ENCODE peak calls at places on chromosomes 2 and 18, in nine cellular contexts. T is OCI-LY7; E is effector memory CD4-positive, alpha-beta T cell; R is CD8-positive, alpha-beta memory T cell; I is hepatocyte; C is ascending aorta; S is GM23338; X is aorta; U is Panc1. L is an unnamed sample.

GRCh38 chr2:54613794-54614257 is 109.6 kb upstream of the EML6 start:
- DNase-seq in T (no peak), E (no peak), R (no peak), I (no peak), C (no peak), S (no peak), X (no peak), U (peak; percentile 58), L (no peak)

GRCh38 chr2:233243348-233243747 is 8.1 kb upstream of the ATG16L1 start:
- DNase-seq in T (no peak), E (no peak), R (no peak), I (no peak), C (no peak), S (no peak), X (no peak), U (no peak), L (no peak)

GRCh38 chr2:201795608-201796477 is 10.5 kb upstream of the CDK15 start:
- DNase-seq in T (peak; percentile 19), E (no peak), R (no peak), I (peak; percentile 53), C (no peak), S (peak; percentile 80), X (no peak), U (peak; percentile 33), L (no peak)

GRCh38 chr2:8153258-8153718 is 528.6 kb upstream of the ID2 start:
- DNase-seq in T (no peak), E (no peak), R (no peak), I (no peak), C (no peak), S (no peak), X (no peak), U (no peak), L (no peak)

GRCh38 chr2:101873543-101873942 is 118.2 kb upstream of the IL1R2 start:
- DNase-seq in T (peak; percentile 29), E (no peak), R (no peak), I (no peak), C (no peak), S (no peak), X (no peak), U (no peak), L (no peak)

GRCh38 chr18:36572135-36572856 is 256.5 kb downstream of the TPGS2 start:
- DNase-seq in T (peak; percentile 21), E (no peak), R (no peak), I (peak; percentile 58), C (peak; percentile 76), S (peak; percentile 72), X (no peak), U (peak; percentile 46), L (peak; percentile 54)

GRCh38 chr18:69636529-69637301 is 236.0 kb downstream of the DOK6 start:
- DNase-seq in T (no peak), E (no peak), R (no peak), I (no peak), C (no peak), S (peak; percentile 66), X (no peak), U (no peak), L (no peak)

GRCh38 chr2:127146820-127147502 is 40.0 kb upstream of the BIN1 start:
- DNase-seq in T (no peak), E (no peak), R (no peak), I (no peak), C (no peak), S (no peak), X (no peak), U (no peak), L (no peak)

GRCh38 chr2:44743473-44743872 is 198.0 kb upstream of the SIX3 start:
- DNase-seq in T (no peak), E (no peak), R (no peak), I (no peak), C (no peak), S (no peak), X (no peak), U (no peak), L (no peak)

GRCh38 chr2:121506187-121506586 is 24.5 kb upstream of the RNU4ATAC start:
- DNase-seq in T (no peak), E (no peak), R (no peak), I (no peak), C (no peak), S (no peak), X (no peak), U (no peak), L (no peak)

GRCh38 chr2:121502246-121502645 is 28.4 kb upstream of the RNU4ATAC start:
- DNase-seq in T (no peak), E (no peak), R (no peak), I (no peak), C (no peak), S (no peak), X (no peak), U (no peak), L (no peak)

GRCh38 chr2:121505005-121505404 is 25.7 kb upstream of the RNU4ATAC start:
- DNase-seq in T (no peak), E (no peak), R (no peak), I (no peak), C (no peak), S (no peak), X (no peak), U (no peak), L (no peak)

GRCh38 chr2:121502781-121503180 is 27.9 kb upstream of the RNU4ATAC start:
- DNase-seq in T (no peak), E (no peak), R (no peak), I (no peak), C (no peak), S (no peak), X (no peak), U (no peak), L (no peak)

DNA sequence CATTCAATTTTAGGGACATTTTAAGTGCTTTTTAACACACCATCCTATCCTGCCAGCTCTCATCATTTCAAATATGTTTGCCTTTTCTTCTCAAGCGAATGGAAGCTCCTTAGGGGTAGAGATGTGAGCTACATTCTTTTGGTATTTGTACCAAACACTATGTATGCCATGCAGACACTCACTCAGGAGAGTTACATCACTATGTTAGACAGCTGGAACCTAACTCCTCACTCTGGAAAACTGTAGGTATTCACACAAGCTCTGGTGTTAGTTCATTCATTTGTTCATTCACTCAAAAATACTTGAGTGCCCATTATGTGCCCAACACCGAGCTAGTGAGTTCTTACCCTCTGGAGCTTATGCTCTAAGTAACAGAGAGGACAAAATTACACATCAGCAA is 26.4 kb upstream of the RNU4ATAC start:
- DNase-seq in T (no peak), E (no peak), R (no peak), I (no peak), C (no peak), S (no peak), X (no peak), U (no peak), L (no peak)
- H3K27ac ChIP-seq in T (no peak overlapping the region), E (no peak overlapping the region), R (no peak overlapping the region), I (no peak overlapping the region), C (no peak overlapping the region), S (no peak overlapping the region), X (no peak overlapping the region), U (no peak overlapping the region), L (no peak overlapping the region)

DNA sequence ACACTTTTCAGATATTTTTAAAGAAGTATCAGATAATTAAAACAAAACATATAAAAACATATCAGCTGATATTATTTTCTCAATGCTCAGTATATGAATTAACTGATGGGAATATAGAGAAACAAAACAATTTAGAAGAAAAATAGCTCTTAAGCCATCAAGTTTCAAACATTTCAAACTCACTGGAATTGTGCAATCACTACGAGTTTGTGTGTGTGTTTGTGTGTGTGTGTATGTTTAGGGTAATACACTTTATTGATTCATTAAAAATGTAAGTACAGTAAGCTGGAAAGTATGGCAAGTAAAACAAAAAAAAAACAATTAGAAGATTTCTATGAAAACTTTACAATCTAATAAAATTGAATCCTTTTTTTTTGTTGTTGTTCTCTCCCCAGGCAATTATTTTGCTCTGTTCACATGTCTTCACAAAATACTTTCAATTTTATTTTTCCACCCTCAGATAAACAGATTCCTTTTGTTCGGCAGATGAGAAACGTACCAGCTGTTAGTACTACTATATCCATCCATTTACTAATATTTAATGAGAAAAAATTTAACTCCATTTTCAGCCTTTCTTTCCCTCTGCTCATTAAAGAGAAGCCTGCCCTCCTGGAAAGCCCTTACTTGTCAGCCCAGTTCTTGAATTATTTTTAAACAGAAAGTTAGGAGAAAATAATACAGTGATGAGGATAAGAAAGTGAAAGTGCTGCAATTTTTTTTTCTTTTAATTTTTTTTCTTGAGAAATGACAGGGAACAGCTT is 87.6 kb downstream of the SLC8A1 start:
- DNase-seq in T (peak; percentile 27), E (no peak), R (no peak), I (no peak), C (no peak), S (no peak), X (no peak), U (no peak), L (no peak)
- H3K4me3 ChIP-seq in T (peak overlapping the region; percentile 58), E (no peak overlapping the region), R (no peak overlapping the region), I (no peak overlapping the region), C (peak overlapping the region; percentile 42), S (no peak overlapping the region), X (peak overlapping the region; percentile 72), U (peak overlapping the region; percentile 32), L (peak overlapping the region; percentile 8)

GRCh38 chr18:1648715-1649114 is 744.0 kb downstream of the ADCYAP1 start:
- DNase-seq in T (no peak), E (no peak), R (no peak), I (no peak), C (no peak), S (no peak), X (no peak), U (no peak), L (no peak)
- H3K27ac ChIP-seq in T (no peak overlapping the region), E (no peak overlapping the region), R (no peak overlapping the region), I (no peak overlapping the region), C (no peak overlapping the region), S (no peak overlapping the region), X (no peak overlapping the region), U (no peak overlapping the region), L (no peak overlapping the region)

GRCh38 chr2:219552382-219553167 is 8.7 kb downstream of the TMEM198 start:
- DNase-seq in T (peak; percentile 76), E (peak; percentile 67), R (peak; percentile 80), I (peak; percentile 94), C (peak; percentile 92), S (peak; percentile 96), X (peak; percentile 97), U (no peak), L (peak; percentile 84)

GRCh38 chr2:219553168-219553417 is 9.3 kb downstream of the TMEM198 start:
- DNase-seq in T (no peak), E (no peak), R (no peak), I (no peak), C (no peak), S (no peak), X (no peak), U (no peak), L (no peak)

GRCh38 chr2:219553463-219553862 is 9.6 kb downstream of the TMEM198 start:
- DNase-seq in T (no peak), E (no peak), R (no peak), I (no peak), C (no peak), S (no peak), X (peak; percentile 56), U (no peak), L (no peak)

GRCh38 chr2:219551412-219551811 is 7.6 kb downstream of the TMEM198 start:
- DNase-seq in T (no peak), E (no peak), R (no peak), I (peak; percentile 66), C (no peak), S (peak; percentile 64), X (peak; percentile 85), U (no peak), L (no peak)

DNA sequence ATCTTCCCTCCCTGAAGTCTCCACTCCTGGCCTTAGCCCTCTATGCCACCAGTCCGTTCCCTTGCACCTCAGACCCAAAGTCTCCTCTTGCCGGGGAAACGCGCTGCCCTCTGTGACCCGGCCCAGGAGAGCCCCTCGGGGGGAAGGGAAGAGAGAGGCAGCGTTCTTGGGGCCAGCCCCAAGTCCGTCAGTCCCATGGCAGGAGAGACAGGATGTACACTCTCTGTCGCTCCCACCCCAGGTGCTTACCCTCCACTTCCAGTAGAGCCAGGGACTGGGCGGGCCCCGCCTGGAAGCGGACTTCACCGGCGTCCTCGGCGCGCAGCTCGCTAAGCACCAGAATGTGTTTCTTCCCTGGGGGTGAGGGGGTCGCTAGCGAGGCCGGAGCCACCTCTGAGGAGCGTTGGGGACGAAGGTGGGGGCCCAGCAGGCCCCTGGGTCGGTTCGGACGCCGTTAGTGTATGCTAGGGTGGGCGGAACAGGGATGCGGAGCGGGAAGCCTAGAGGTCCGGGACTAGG is 8.1 kb downstream of the TMEM198 start:
- DNase-seq in T (no peak), E (no peak), R (no peak), I (no peak), C (no peak), S (peak; percentile 83), X (no peak), U (no peak), L (no peak)
- H3K4me3 ChIP-seq in T (peak overlapping the region; percentile 69), E (peak overlapping the region; percentile 48), R (peak overlapping the region; percentile 32), I (peak overlapping the region; percentile 83), C (peak overlapping the region; percentile 61), S (peak overlapping the region; percentile 98), X (peak overlapping the region; percentile 35), U (peak overlapping the region; percentile 64), L (peak overlapping the region; percentile 46)

L was measured in breast epithelium.